ENCODE peak calls at places on chromosomes 5 and 9, in seven cellular contexts. O, X, V, K, M, W and T are unnamed samples. For H3K36me3, the result is how much of the 10 kb centered on the place peaks cover.

GRCh38 chr5:124901081-124901480 is 154.6 kb upstream of the ZNF608 start:
- DNase-seq in O (no peak), X (no peak), V (no peak), K (no peak), M (no peak), W (no peak), T (no peak)

GRCh38 chr5:82812575-82812974 is 264.6 kb downstream of the TMEM167A start:
- DNase-seq in O (no peak), X (no peak), V (no peak), K (no peak), M (peak), W (no peak), T (no peak)

GRCh38 chr5:86861514-86861913 is 243.8 kb downstream of the COX7C start:
- DNase-seq in O (no peak), X (no peak), V (no peak), K (no peak), M (no peak), W (no peak), T (no peak)

GRCh38 chr5:141966275-141966962 is 2.5 kb upstream of the RNF14 start:
- DNase-seq in O (no peak), X (no peak), V (no peak), K (no peak), M (no peak), W (no peak), T (no peak)

GRCh38 chr5:175478384-175479124 is at the start of gene SFXN1:
- DNase-seq in O (peak), X (peak), V (peak), K (peak), M (peak), W (peak), T (peak)

GRCh38 chr5:177592905-177593304 is 902 bp downstream of the TMED9 start:
- DNase-seq in O (peak), X (no peak), V (no peak), K (no peak), M (no peak), W (no peak), T (no peak)

GRCh38 chr5:150642567-150642927 is 2.1 kb downstream of the SYNPO start:
- DNase-seq in O (peak), X (peak), V (peak), K (peak), M (peak), W (no peak), T (peak)

GRCh38 chr5:178125253-178125916 is 5.4 kb upstream of the RMND5B start:
- DNase-seq in O (no peak), X (no peak), V (no peak), K (no peak), M (no peak), W (no peak), T (no peak)

GRCh38 chr5:103562453-103563157 is at the start of gene NUDT12:
- DNase-seq in O (peak), X (peak), V (peak), K (peak), M (peak), W (peak), T (peak)

DNA sequence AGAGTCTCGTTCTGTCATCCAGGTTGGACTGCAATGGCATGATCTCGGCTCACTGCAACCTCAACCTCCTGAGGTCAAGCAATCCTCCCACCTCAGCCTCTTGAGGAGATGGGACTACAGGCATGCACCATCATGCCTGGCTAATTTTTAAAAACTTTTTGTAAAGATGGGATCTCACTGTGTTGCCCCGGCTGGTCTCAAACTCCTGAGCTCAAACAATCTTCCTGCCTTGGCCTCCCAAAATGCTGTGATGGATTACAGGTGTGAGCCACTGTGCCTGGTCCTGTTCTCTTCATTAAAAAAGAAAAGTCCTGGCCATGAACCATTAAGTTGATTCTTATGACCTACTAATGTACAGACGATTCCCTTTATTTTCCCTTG is 54.7 kb downstream of the ERAP1 start:
- DNase-seq in O (no peak), X (no peak), V (no peak), K (no peak), M (no peak), W (no peak), T (no peak)
- H3K36me3 ChIP-seq in O (half or more), X (half or more), V (under half), K (under half), M (under half), W (under half), T (under half)

GRCh38 chr9:5425006-5425628 is 12.6 kb downstream of the PLGRKT start:
- DNase-seq in O (no peak), X (no peak), V (no peak), K (no peak), M (peak), W (no peak), T (no peak)
- TF ChIP-seq CTCF in O (peak), X (peak), V (peak), K (peak), M (peak), W (peak), T (peak)

GRCh38 chr9:128499920-128500319 is 4.6 kb upstream of the GLE1 start:
- DNase-seq in O (peak), X (no peak), V (no peak), K (no peak), M (no peak), W (no peak), T (no peak)
- H3K36me3 ChIP-seq in O (under half), X (half or more), V (under half), K (under half), M (under half), W (under half), T (under half)

DNA sequence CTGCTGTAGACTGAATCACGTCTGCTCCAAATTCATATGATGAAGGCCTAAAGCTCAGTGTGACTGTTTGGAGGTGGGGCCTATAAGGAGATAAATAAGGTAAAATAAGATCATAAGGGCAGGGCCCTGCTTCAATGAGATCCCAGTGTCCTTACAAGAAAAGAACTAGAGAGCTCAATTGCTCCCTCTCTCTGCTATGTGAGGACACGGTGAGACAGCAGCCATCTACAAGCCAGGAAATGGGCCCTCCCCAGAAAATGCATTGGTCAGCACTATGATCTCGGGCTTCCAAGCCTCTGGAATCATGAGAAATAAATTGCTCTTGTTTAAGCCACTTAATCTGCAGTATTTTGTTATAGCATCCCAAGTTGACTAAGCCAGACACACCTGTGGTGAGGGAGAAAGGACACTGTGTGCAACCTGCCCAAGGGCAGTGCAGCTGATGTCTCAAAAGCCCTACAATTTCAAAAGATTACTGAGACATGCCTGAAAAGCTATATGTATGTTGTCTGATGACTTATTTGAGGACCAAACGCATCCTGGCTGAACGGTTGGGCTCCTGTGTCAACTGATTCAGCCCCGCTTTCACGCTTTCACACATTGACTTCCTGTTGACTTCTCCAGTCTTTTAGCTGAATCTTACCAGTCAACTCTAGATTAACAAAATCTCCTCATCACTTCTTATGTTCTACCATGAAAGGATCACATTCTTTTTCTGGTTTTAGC is 13.2 kb downstream of the GZMK start:
- DNase-seq in O (no peak), X (no peak), V (no peak), K (no peak), M (no peak), W (peak), T (no peak)
- TF ChIP-seq CTCF in O (no peak), X (no peak), V (no peak), K (no peak), M (no peak), W (no peak), T (no peak)

DNA sequence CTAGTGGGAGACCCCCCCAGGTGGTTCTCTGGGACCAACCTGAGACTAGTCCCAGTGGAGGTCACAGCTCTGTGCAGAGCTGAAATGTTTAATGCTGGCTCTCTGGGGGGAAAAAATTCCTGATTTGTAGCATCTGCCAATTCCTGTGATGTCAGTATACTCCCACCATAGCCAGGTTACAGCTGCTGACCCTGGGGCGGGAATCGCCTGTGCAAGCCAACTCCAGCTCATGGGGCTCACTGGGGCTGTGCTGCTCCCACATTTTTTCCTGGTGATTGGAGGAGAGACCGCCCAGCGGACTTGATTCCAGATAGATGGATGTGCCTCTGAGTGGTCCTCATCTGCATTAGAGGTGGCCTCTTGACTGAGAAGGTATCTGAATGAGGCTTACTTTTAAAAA is 47.7 kb upstream of the NCS1 start:
- DNase-seq in O (peak), X (peak), V (no peak), K (no peak), M (no peak), W (no peak), T (no peak)
- H3K36me3 ChIP-seq in O (under half), X (half or more), V (under half), K (under half), M (under half), W (under half), T (under half)

GRCh38 chr5:136016945-136017530 is 11.8 kb upstream of the TGFBI start:
- DNase-seq in O (no peak), X (no peak), V (peak), K (no peak), M (peak), W (no peak), T (no peak)
- TF ChIP-seq CTCF in O (no peak), X (no peak), V (no peak), K (no peak), M (no peak), W (no peak), T (no peak)

GRCh38 chr9:133783331-133783731 is 45.2 kb upstream of the SARDH start:
- DNase-seq in O (no peak), X (no peak), V (no peak), K (no peak), M (no peak), W (no peak), T (no peak)
- H3K36me3 ChIP-seq in O (under half), X (under half), V (under half), K (under half), M (under half), W (under half), T (under half)

GRCh38 chr5:76571595-76571994 is 51.6 kb downstream of the F2RL2 start:
- DNase-seq in O (no peak), X (no peak), V (no peak), K (no peak), M (no peak), W (no peak), T (no peak)
- TF ChIP-seq CTCF in O (no peak), X (peak), V (no peak), K (no peak), M (no peak), W (no peak), T (no peak)

GRCh38 chr5:135294793-135295192 is 104.2 kb downstream of the MACROH2A1 start:
- DNase-seq in O (no peak), X (no peak), V (no peak), K (no peak), M (no peak), W (no peak), T (no peak)
- H3K36me3 ChIP-seq in O (under half), X (under half), V (under half), K (under half), M (under half), W (under half), T (under half)